ENCODE peak calls at places on chromosomes 11 and 22, in seven cellular contexts. F is trophoblast cell, Z is IMR-90, E is mesenchymal stem cell, Y is neuronal stem cell, A is H9, V is H1. O is an unnamed sample.

GRCh38 chr22:32909561-32910348 is 108.2 kb downstream of the TIMP3 start:
- DNase-seq in A (no peak), V (no peak), Z (no peak), Y (no peak), E (no peak), F (no peak), O (no peak)

GRCh38 chr11:90845126-90845525 is 622.3 kb upstream of the CHORDC1 start:
- DNase-seq in A (no peak), V (no peak), Z (no peak), E (no peak), Y (no peak), F (no peak), O (no peak)

GRCh38 chr11:27698872-27699241 is 1.4 kb downstream of the BDNF start:
- DNase-seq in Z (peak), A (peak), V (peak), E (peak), F (peak), Y (peak), O (peak)

GRCh38 chr11:2077061-2077802 is 62.0 kb downstream of the IGF2 start:
- DNase-seq in E (peak), V (no peak), A (no peak), F (peak), Z (peak), Y (no peak), O (no peak)

GRCh38 chr11:21552910-21553309 is 640.0 kb upstream of the ANO5 start:
- DNase-seq in E (no peak), V (no peak), Y (no peak), Z (no peak), F (no peak), A (no peak), O (no peak)

GRCh38 chr11:131002145-131002544 is 85.9 kb upstream of the SNX19 start:
- DNase-seq in Y (no peak), Z (no peak), E (no peak), F (no peak), V (no peak), A (no peak), O (no peak)

GRCh38 chr11:67409261-67409666 is 5.4 kb downstream of the TBC1D10C start:
- DNase-seq in Y (no peak), F (no peak), E (no peak), Z (no peak), A (no peak), V (no peak), O (no peak)

GRCh38 chr11:95339554-95339953 is 108.6 kb upstream of the SESN3 start:
- DNase-seq in F (no peak), A (no peak), Z (no peak), E (peak), V (no peak), Y (no peak), O (no peak)

GRCh38 chr11:9473408-9473807 is 12.6 kb downstream of the ZNF143 start:
- DNase-seq in F (no peak), A (no peak), Y (no peak), E (no peak), V (no peak), Z (no peak), O (peak)

GRCh38 chr11:45665206-45665932 is at the start of gene CHST1:
- DNase-seq in Y (no peak), V (peak), E (peak), A (peak), Z (no peak), F (no peak), O (no peak)

GRCh38 chr11:3217751-3218482 is 696 bp downstream of the MRGPRG start:
- DNase-seq in V (peak), E (no peak), A (peak), Z (no peak), F (no peak), Y (no peak), O (no peak)

GRCh38 chr22:27581688-27582087 is 219.9 kb downstream of the MN1 start:
- DNase-seq in Z (peak), E (no peak), A (no peak), V (no peak), F (no peak), Y (no peak), O (no peak)

GRCh38 chr11:64448599-64449380 is 89.8 kb downstream of the RPS6KA4 start:
- DNase-seq in Y (peak), E (peak), A (peak), F (peak), Z (peak), V (peak), O (peak)

GRCh38 chr11:64447717-64448598 is 89.0 kb downstream of the RPS6KA4 start:
- DNase-seq in F (no peak), Y (no peak), Z (peak), E (peak), A (peak), V (no peak), O (peak)

GRCh38 chr11:64441127-64441526 is 82.2 kb downstream of the RPS6KA4 start:
- DNase-seq in Y (no peak), Z (no peak), E (no peak), A (no peak), F (no peak), V (no peak), O (no peak)

GRCh38 chr11:64445651-64446050 is 86.7 kb downstream of the RPS6KA4 start:
- DNase-seq in F (no peak), E (no peak), Y (no peak), Z (no peak), V (no peak), A (no peak), O (no peak)

DNA sequence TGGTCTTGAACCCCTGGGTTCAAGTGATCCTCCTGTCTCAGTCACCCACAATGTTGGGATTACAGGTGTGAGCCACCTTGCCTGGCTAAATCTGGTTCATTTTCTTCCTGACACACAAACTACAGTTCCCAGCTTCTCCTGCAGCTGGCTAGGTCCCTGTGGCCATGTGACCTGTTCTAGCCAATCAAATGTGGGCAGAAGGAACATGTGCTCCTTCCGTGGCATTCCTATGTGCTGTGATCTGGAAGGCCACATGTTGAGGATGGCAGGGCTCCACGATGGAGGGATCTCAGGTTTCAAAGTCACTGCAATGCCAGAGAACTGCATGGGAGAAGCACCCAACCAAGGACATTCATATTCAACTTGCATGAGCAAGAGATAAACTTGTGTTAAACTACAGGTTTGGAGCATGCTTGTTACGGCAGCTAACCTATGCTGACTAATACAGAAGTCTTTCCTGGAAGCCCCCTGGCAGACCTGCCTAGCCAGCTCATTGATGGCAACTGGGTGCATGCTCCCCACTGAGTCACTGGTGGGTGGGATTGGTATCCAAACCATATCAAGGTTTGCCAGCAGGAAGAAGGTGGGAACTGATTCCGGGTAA is 86.0 kb downstream of the RPS6KA4 start:
- DNase-seq in V (no peak), A (no peak), E (peak), Z (peak), Y (no peak), F (no peak), O (peak)
- H3K4ac ChIP-seq in V (no peak), A (no peak), E (no peak), Z (no peak), Y (no peak), F (no peak), O (no peak)

GRCh38 chr11:76792505-76793264 is 9.5 kb downstream of the TSKU start:
- DNase-seq in F (no peak), Z (no peak), A (no peak), Y (no peak), V (no peak), E (no peak), O (no peak)
- H3K18ac ChIP-seq in F (no peak), Z (no peak), A (no peak), Y (peak), V (no peak), E (no peak), O (no peak)

DNA sequence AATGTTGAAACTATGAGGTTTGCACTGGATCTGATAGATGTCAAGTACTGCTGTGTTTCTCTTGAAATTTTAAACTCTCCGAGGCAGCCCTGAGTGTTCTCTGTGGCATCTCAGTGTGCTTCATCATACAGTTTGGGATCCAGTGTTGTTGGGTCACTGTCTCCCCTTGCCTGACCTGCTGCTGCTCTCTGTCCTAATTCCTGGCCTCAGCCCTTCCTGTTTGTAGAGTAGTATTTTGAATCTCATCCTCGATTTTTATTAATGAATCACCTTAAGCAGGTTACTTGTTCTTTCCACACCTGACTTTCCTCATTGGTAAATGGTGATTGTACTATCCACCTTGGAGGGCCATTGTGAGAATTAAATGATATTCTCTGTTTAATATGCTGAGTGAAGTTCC is 70.7 kb upstream of the PAX6 start:
- DNase-seq in F (no peak), E (no peak), A (no peak), Z (no peak), Y (no peak), V (no peak), O (no peak)
- H3K4ac ChIP-seq in F (no peak), E (no peak), A (no peak), Z (no peak), Y (no peak), V (no peak), O (no peak)

DNA sequence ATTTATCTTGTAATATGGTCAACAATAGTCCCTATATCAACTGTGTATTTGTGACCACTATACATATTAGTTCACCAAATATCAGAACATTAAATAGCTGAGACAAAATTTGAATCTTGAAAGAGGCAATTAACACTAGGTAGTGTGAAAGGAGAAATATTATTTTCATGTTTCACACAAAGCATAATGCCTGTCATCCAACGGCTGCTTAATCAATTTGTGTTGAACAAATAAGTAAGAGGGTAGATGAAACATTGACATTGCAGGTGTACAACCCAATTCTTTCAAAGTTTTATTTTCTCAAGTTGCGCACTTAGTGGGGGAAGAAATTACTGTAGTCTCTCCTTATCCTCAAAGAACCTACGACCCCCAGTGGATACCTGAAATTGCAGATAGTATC is 3.4 kb upstream of the OR8I2 start:
- DNase-seq in Z (no peak), Y (no peak), A (no peak), E (no peak), V (no peak), F (no peak), O (peak)
- H3K18ac ChIP-seq in Z (no peak), Y (no peak), A (no peak), E (no peak), V (no peak), F (no peak), O (no peak)